ENCODE peak calls at places on chromosome 12, in nine cellular contexts. Z, B, H, G, W, F, A, O and Y are unnamed samples. For H3K27me3, the result is how much of the 10 kb centered on the place peaks cover.

GRCh38 chr12:110684322-110684836 is 4.5 kb downstream of the HVCN1 start:
- DNase-seq in Z (no peak), B (no peak), H (no peak), G (no peak), W (no peak), F (no peak), A (no peak), O (no peak), Y (no peak)

GRCh38 chr12:62098131-62098530 is 162.1 kb upstream of the USP15 start:
- DNase-seq in Z (no peak), B (no peak), H (no peak), G (peak), W (no peak), F (no peak), A (no peak), O (no peak), Y (no peak)

GRCh38 chr12:113214938-113215400 is 6.3 kb upstream of the TPCN1 start:
- DNase-seq in Z (no peak), B (peak), H (peak), G (no peak), W (peak), F (peak), A (no peak), O (peak), Y (no peak)

GRCh38 chr12:53174881-53175491 is 5.5 kb upstream of the ZNF740 start:
- DNase-seq in Z (no peak), B (no peak), H (no peak), G (peak), W (no peak), F (no peak), A (no peak), O (no peak), Y (no peak)

GRCh38 chr12:127595506-127595905 is 671.5 kb upstream of the TMEM132C start:
- DNase-seq in Z (no peak), B (no peak), H (no peak), G (no peak), W (no peak), F (no peak), A (no peak), O (no peak), Y (no peak)

GRCh38 chr12:131494741-131495524 is 216.0 kb upstream of the SFSWAP start:
- DNase-seq in Z (no peak), B (no peak), H (no peak), G (no peak), W (no peak), F (no peak), A (no peak), O (no peak), Y (no peak)

GRCh38 chr12:80353254-80353653 is 90.8 kb upstream of the PTPRQ start:
- DNase-seq in Z (no peak), B (no peak), H (no peak), G (no peak), W (no peak), F (no peak), A (no peak), O (no peak), Y (no peak)

GRCh38 chr12:23014749-23015148 is 389.8 kb downstream of the ETNK1 start:
- DNase-seq in Z (no peak), B (no peak), H (no peak), G (no peak), W (no peak), F (no peak), A (no peak), O (no peak), Y (no peak)

GRCh38 chr12:29879606-29880308 is 96.0 kb upstream of the TMTC1 start:
- DNase-seq in Z (no peak), B (no peak), H (no peak), G (no peak), W (no peak), F (no peak), A (no peak), O (no peak), Y (no peak)

GRCh38 chr12:80838024-80838658 is 99.6 kb downstream of the LIN7A start:
- DNase-seq in Z (no peak), B (no peak), H (peak), G (no peak), W (no peak), F (no peak), A (no peak), O (no peak), Y (no peak)

GRCh38 chr12:10718279-10718821 is 4.8 kb downstream of the YBX3 start:
- DNase-seq in Z (no peak), B (no peak), H (no peak), G (no peak), W (no peak), F (no peak), A (no peak), O (no peak), Y (no peak)

GRCh38 chr12:40622246-40622838 is 69.9 kb upstream of the CNTN1 start:
- DNase-seq in Z (no peak), B (peak), H (peak), G (peak), W (peak), F (no peak), A (no peak), O (peak), Y (no peak)

GRCh38 chr12:5172886-5173285 is 129.2 kb downstream of the KCNA5 start:
- DNase-seq in Z (no peak), B (no peak), H (no peak), G (no peak), W (no peak), F (no peak), A (no peak), O (no peak), Y (no peak)

GRCh38 chr12:89390802-89391673 is 38.7 kb upstream of the DUSP6 start:
- DNase-seq in Z (no peak), B (peak), H (no peak), G (peak), W (no peak), F (no peak), A (no peak), O (no peak), Y (no peak)

GRCh38 chr12:104763163-104763805 is 194.8 kb downstream of the SLC41A2 start:
- DNase-seq in Z (no peak), B (no peak), H (no peak), G (no peak), W (no peak), F (no peak), A (no peak), O (no peak), Y (no peak)

GRCh38 chr12:122190842-122191668 is 8.1 kb downstream of the LRRC43 start:
- DNase-seq in Z (peak), B (peak), H (peak), G (peak), W (peak), F (peak), A (no peak), O (peak), Y (no peak)

GRCh38 chr12:131831635-131832041 is 3.4 kb downstream of the MMP17 start:
- DNase-seq in Z (no peak), B (no peak), H (no peak), G (peak), W (no peak), F (no peak), A (no peak), O (no peak), Y (no peak)

GRCh38 chr12:56154246-56154771 is 1.9 kb downstream of the MYL6B start:
- DNase-seq in Z (no peak), B (no peak), H (no peak), G (no peak), W (no peak), F (no peak), A (no peak), O (no peak), Y (no peak)

GRCh38 chr12:15276088-15276698 is 46.1 kb upstream of the PTPRO start:
- DNase-seq in Z (no peak), B (no peak), H (peak), G (peak), W (no peak), F (no peak), A (no peak), O (peak), Y (no peak)

GRCh38 chr12:75446857-75447256 is 33.7 kb upstream of the GLIPR1 start:
- DNase-seq in Z (no peak), B (no peak), H (no peak), G (no peak), W (no peak), F (no peak), A (no peak), O (no peak), Y (no peak)

GRCh38 chr12:5070090-5070489 is 26.4 kb downstream of the KCNA5 start:
- DNase-seq in Z (no peak), B (no peak), H (no peak), G (no peak), W (no peak), F (no peak), A (no peak), O (no peak), Y (no peak)

GRCh38 chr12:63302269-63302940 is 151.4 kb upstream of the AVPR1A start:
- DNase-seq in Z (no peak), B (no peak), H (peak), G (no peak), W (no peak), F (no peak), A (no peak), O (no peak), Y (no peak)

GRCh38 chr12:96487214-96487613 is 2.2 kb upstream of the CFAP54 start:
- DNase-seq in Z (no peak), B (no peak), H (peak), G (no peak), W (no peak), F (no peak), A (no peak), O (no peak), Y (no peak)

GRCh38 chr12:19546611-19547162 is 107.4 kb downstream of the AEBP2 start:
- DNase-seq in Z (no peak), B (no peak), H (no peak), G (no peak), W (no peak), F (no peak), A (no peak), O (no peak), Y (no peak)

GRCh38 chr12:195951-196350 is 18.0 kb downstream of the SLC6A12 start:
- DNase-seq in Z (no peak), B (no peak), H (no peak), G (no peak), W (no peak), F (no peak), A (no peak), O (no peak), Y (no peak)
- H3K27me3 ChIP-seq in Z (under half), B (under half), H (under half), G (half or more), W (under half), F (under half), A (under half), O (under half), Y (under half)

GRCh38 chr12:2287589-2287988 is 234.8 kb downstream of the CACNA1C start:
- DNase-seq in Z (no peak), B (no peak), H (no peak), G (no peak), W (no peak), F (no peak), A (no peak), O (no peak), Y (no peak)
- H3K27ac ChIP-seq in Z (no peak), B (peak), H (peak), G (no peak), W (no peak), F (peak), A (peak), O (no peak), Y (peak)

DNA sequence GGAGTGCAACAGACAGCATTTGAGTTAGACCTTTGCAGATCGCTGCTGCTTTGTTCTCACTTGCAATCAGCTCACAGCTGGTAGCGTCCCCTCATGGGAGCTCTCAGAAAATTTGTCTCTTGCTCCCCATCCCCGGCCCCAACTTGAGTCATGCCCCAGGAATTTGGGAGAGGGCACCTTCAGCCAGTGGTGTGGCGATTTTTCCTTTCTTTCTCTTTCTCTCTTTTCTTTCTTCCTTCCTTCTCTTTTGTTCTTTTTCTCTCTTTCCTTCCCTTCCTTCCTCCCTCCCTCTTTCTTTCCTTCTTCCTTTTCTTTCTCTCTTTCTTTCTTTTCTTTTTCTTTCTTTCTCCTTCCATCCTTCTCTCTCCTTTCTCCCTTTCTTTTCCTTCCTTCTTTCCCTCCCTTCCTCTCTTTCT is 34.2 kb upstream of the MAP1LC3B2 start:
- DNase-seq in Z (no peak), B (no peak), H (no peak), G (no peak), W (no peak), F (no peak), A (no peak), O (no peak), Y (no peak)
- H3K27me3 ChIP-seq in Z (under half), B (under half), H (under half), G (under half), W (under half), F (under half), A (under half), O (under half), Y (under half)

GRCh38 chr12:93434305-93434704 is 7.4 kb downstream of the UBE2N start:
- DNase-seq in Z (no peak), B (no peak), H (no peak), G (no peak), W (no peak), F (no peak), A (no peak), O (no peak), Y (no peak)

GRCh38 chr12:93441617-93442410 is at the start of gene UBE2N:
- DNase-seq in Z (peak), B (peak), H (peak), G (peak), W (peak), F (peak), A (peak), O (peak), Y (peak)

GRCh38 chr12:93440043-93440835 is 1.5 kb downstream of the UBE2N start:
- DNase-seq in Z (no peak), B (no peak), H (no peak), G (no peak), W (no peak), F (no peak), A (no peak), O (no peak), Y (no peak)

GRCh38 chr12:93441111-93441616 is 583 bp downstream of the UBE2N start:
- DNase-seq in Z (peak), B (peak), H (no peak), G (no peak), W (peak), F (peak), A (no peak), O (peak), Y (peak)

DNA sequence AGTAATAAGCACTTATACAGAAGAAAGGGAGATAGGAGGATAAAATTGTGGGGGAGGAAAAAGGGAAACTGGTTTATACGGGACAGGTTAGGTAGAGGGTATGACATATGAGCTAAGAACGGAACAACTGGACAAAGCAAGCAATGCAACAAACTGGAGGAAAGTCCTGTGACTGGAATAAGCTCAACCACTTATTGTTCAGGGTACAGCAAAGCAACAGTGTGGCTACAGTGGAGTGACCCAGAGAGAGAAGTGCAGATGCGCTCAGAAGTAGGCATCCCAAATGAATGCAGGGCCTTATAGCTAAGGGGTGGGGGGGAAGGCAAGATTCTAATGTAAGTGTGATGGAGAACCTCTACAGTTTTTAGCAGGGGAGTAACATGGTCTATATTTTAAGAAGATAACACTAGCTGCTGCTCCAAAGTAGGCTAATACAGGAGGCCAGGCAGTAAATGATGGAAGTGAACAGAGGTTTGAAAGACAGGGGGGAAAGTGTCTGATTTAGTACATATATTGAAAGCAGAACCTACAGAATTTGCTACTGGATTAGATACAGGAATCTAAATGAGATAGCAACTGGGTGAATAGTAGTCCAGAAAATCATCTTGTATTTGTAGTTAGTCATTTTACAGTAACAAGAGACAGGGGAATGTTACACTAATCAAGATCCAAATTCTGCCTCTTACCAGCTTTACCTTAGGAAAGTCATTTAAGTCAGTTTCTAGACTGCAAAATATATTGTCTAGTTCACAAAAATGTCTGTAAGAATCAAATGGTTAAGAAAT is 3.3 kb downstream of the UBE2N start:
- DNase-seq in Z (no peak), B (no peak), H (no peak), G (no peak), W (no peak), F (no peak), A (no peak), O (no peak), Y (no peak)
- H3K27ac ChIP-seq in Z (no peak), B (no peak), H (no peak), G (no peak), W (no peak), F (no peak), A (no peak), O (no peak), Y (no peak)

DNA sequence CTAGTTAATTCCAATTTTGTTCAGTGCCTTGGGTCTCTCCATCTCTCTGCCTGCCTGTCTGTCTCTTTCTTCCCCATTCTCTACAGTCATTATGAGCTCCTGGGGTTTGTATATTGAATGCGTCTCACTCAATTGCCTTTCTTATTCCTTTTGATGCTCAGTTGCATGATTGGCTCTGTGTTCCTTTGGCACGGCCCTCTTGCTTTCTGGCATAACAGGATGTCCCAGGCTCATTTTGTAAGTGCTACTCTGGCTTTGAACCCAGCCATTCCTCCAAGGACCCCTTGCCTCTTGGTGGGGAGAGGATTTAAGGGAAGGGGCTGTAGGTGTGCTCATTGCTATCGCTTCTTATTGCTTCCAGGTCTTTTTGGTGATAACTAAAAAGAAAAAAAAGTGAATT is 35.6 kb downstream of the ZNF664 start:
- DNase-seq in Z (no peak), B (no peak), H (no peak), G (no peak), W (no peak), F (no peak), A (no peak), O (no peak), Y (no peak)
- H3K27me3 ChIP-seq in Z (under half), B (under half), H (under half), G (under half), W (under half), F (under half), A (under half), O (under half), Y (under half)

DNA sequence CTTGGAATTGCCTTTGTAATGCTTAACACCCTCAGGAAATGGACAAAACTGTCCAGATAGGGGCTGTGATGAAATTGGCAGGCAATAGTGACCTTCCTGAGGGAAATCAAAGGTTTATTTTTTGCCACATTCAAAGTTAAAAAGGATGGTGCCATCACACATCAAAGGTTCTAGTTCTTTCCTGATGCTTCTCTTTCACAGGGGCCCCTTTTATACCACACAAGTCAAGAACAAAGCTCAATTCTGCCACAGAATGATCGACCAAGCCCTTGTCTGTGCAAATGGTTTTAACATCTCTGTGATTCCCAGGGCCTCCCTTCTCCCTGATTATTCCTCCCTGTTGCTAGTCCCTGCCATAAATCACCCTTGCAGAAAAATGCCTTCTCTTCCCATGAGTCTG is 22.6 kb downstream of the SMCO2 start:
- DNase-seq in Z (no peak), B (no peak), H (no peak), G (no peak), W (no peak), F (no peak), A (no peak), O (no peak), Y (no peak)
- H3K27ac ChIP-seq in Z (no peak), B (no peak), H (no peak), G (no peak), W (no peak), F (no peak), A (no peak), O (no peak), Y (no peak)

DNA sequence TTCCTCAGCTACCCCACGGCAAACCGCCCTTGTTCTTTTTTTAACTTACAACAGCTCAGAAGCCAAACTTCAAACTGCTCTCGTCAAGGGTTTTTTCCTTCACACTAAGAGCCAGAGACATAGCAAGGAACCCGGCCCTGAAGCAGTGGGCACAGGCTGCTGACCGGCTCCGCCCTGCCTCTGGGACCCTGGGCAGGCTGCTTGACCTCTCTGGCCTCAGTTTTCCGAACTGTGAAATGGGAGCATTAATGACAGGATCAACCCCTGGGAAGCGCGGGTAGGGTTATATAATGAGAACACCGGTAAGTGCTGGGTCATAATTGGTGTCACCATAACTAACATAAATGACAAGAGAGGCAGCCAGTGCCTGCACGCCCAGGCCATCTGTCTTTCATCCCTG is 21.2 kb upstream of the FZD10 start:
- DNase-seq in Z (no peak), B (no peak), H (no peak), G (no peak), W (no peak), F (no peak), A (no peak), O (no peak), Y (no peak)
- H3K27me3 ChIP-seq in Z (under half), B (under half), H (under half), G (half or more), W (under half), F (under half), A (under half), O (under half), Y (under half)